ENCODE peak calls at places on chromosomes 11 and 22, in nine cellular contexts. One of them, this sample, is unnamed.
A peak's percentile ranks its signal among the peaks of the same experiment; 100 is the strongest.

GRCh38 chr11:43723617-43724016 is 43.1 kb downstream of the HSD17B12 start:
- DNase-seq in fibroblast of lung: no peak
- DNase-seq in gastrocnemius medialis: no peak
- DNase-seq in body of pancreas: no peak
- DNase-seq in HAP-1: no peak
- DNase-seq in CD8-positive, alpha-beta memory T cell: no peak
- DNase-seq in neural progenitor cell: no peak
- DNase-seq in neuronal stem cell: no peak
- DNase-seq in aorta: no peak
- DNase-seq in this sample: no peak

GRCh38 chr22:22918297-22918965 is 30.8 kb downstream of the IGLL5 start:
- DNase-seq in fibroblast of lung: no peak
- DNase-seq in gastrocnemius medialis: no peak
- DNase-seq in body of pancreas: no peak
- DNase-seq in HAP-1: no peak
- DNase-seq in CD8-positive, alpha-beta memory T cell: no peak
- DNase-seq in neural progenitor cell: no peak
- DNase-seq in neuronal stem cell: no peak
- DNase-seq in aorta: no peak
- DNase-seq in this sample: no peak

GRCh38 chr22:47836957-47837356 is 1074.5 kb downstream of the TBC1D22A start:
- DNase-seq in fibroblast of lung: peak; percentile 24
- DNase-seq in gastrocnemius medialis: no peak
- DNase-seq in body of pancreas: no peak
- DNase-seq in HAP-1: no peak
- DNase-seq in CD8-positive, alpha-beta memory T cell: no peak
- DNase-seq in neural progenitor cell: no peak
- DNase-seq in neuronal stem cell: no peak
- DNase-seq in aorta: no peak
- DNase-seq in this sample: no peak

GRCh38 chr22:36208162-36208765 is 6.7 kb upstream of the APOL4 start:
- DNase-seq in fibroblast of lung: no peak
- DNase-seq in gastrocnemius medialis: no peak
- DNase-seq in body of pancreas: no peak
- DNase-seq in HAP-1: no peak
- DNase-seq in CD8-positive, alpha-beta memory T cell: no peak
- DNase-seq in neural progenitor cell: no peak
- DNase-seq in neuronal stem cell: no peak
- DNase-seq in aorta: no peak
- DNase-seq in this sample: no peak

GRCh38 chr11:60769273-60769672 is 12.6 kb downstream of the MS4A15 start:
- DNase-seq in fibroblast of lung: no peak
- DNase-seq in gastrocnemius medialis: no peak
- DNase-seq in body of pancreas: no peak
- DNase-seq in HAP-1: no peak
- DNase-seq in CD8-positive, alpha-beta memory T cell: no peak
- DNase-seq in neural progenitor cell: no peak
- DNase-seq in neuronal stem cell: no peak
- DNase-seq in aorta: no peak
- DNase-seq in this sample: no peak

GRCh38 chr11:15674756-15675155 is 560.0 kb downstream of the INSC start:
- DNase-seq in fibroblast of lung: no peak
- DNase-seq in gastrocnemius medialis: no peak
- DNase-seq in body of pancreas: no peak
- DNase-seq in HAP-1: no peak
- DNase-seq in CD8-positive, alpha-beta memory T cell: no peak
- DNase-seq in neural progenitor cell: no peak
- DNase-seq in neuronal stem cell: no peak
- DNase-seq in aorta: no peak
- DNase-seq in this sample: no peak

GRCh38 chr11:85756401-85757200 is 54.3 kb downstream of the SYTL2 start:
- DNase-seq in fibroblast of lung: no peak
- DNase-seq in gastrocnemius medialis: no peak
- DNase-seq in body of pancreas: no peak
- DNase-seq in HAP-1: no peak
- DNase-seq in CD8-positive, alpha-beta memory T cell: peak; percentile 40
- DNase-seq in neural progenitor cell: no peak
- DNase-seq in neuronal stem cell: no peak
- DNase-seq in aorta: no peak
- DNase-seq in this sample: no peak

GRCh38 chr22:47928626-47929025 is 1166.2 kb downstream of the TBC1D22A start:
- DNase-seq in fibroblast of lung: no peak
- DNase-seq in gastrocnemius medialis: no peak
- DNase-seq in body of pancreas: no peak
- DNase-seq in HAP-1: no peak
- DNase-seq in CD8-positive, alpha-beta memory T cell: no peak
- DNase-seq in neural progenitor cell: no peak
- DNase-seq in neuronal stem cell: no peak
- DNase-seq in aorta: no peak
- DNase-seq in this sample: no peak

GRCh38 chr22:39819429-39819828 is 74.1 kb downstream of the ENTHD1 start:
- DNase-seq in fibroblast of lung: no peak
- DNase-seq in gastrocnemius medialis: no peak
- DNase-seq in body of pancreas: no peak
- DNase-seq in HAP-1: no peak
- DNase-seq in CD8-positive, alpha-beta memory T cell: no peak
- DNase-seq in neural progenitor cell: no peak
- DNase-seq in neuronal stem cell: no peak
- DNase-seq in aorta: no peak
- DNase-seq in this sample: no peak

GRCh38 chr11:35135222-35135621 is 3.7 kb upstream of the CD44 start:
- DNase-seq in fibroblast of lung: no peak
- DNase-seq in gastrocnemius medialis: no peak
- DNase-seq in body of pancreas: peak; percentile 18
- DNase-seq in HAP-1: no peak
- DNase-seq in CD8-positive, alpha-beta memory T cell: no peak
- DNase-seq in neural progenitor cell: no peak
- DNase-seq in neuronal stem cell: no peak
- DNase-seq in aorta: no peak
- DNase-seq in this sample: no peak
- H3K36me3 ChIP-seq in fibroblast of lung: no peaks in the 10 kb centered on the region
- H3K36me3 ChIP-seq in gastrocnemius medialis: no peaks in the 10 kb centered on the region
- H3K36me3 ChIP-seq in body of pancreas: no peaks in the 10 kb centered on the region
- H3K36me3 ChIP-seq in HAP-1: no peaks in the 10 kb centered on the region
- H3K36me3 ChIP-seq in CD8-positive, alpha-beta memory T cell: no peaks in the 10 kb centered on the region
- H3K36me3 ChIP-seq in neural progenitor cell: no peaks in the 10 kb centered on the region
- H3K36me3 ChIP-seq in neuronal stem cell: no peaks in the 10 kb centered on the region
- H3K36me3 ChIP-seq in aorta: no peaks in the 10 kb centered on the region
- H3K36me3 ChIP-seq in this sample: no peaks in the 10 kb centered on the region

GRCh38 chr11:65623852-65624616 is 8.5 kb downstream of the PCNX3 start:
- DNase-seq in fibroblast of lung: no peak
- DNase-seq in gastrocnemius medialis: no peak
- DNase-seq in body of pancreas: no peak
- DNase-seq in HAP-1: no peak
- DNase-seq in CD8-positive, alpha-beta memory T cell: no peak
- DNase-seq in neural progenitor cell: no peak
- DNase-seq in neuronal stem cell: no peak
- DNase-seq in aorta: no peak
- DNase-seq in this sample: no peak

GRCh38 chr11:65624931-65625627 is 9.5 kb downstream of the PCNX3 start:
- DNase-seq in fibroblast of lung: no peak
- DNase-seq in gastrocnemius medialis: no peak
- DNase-seq in body of pancreas: no peak
- DNase-seq in HAP-1: no peak
- DNase-seq in CD8-positive, alpha-beta memory T cell: no peak
- DNase-seq in neural progenitor cell: no peak
- DNase-seq in neuronal stem cell: no peak
- DNase-seq in aorta: no peak
- DNase-seq in this sample: no peak

GRCh38 chr11:65627202-65627601 is 10.7 kb upstream of the SIPA1 start:
- DNase-seq in fibroblast of lung: no peak
- DNase-seq in gastrocnemius medialis: no peak
- DNase-seq in body of pancreas: no peak
- DNase-seq in HAP-1: no peak
- DNase-seq in CD8-positive, alpha-beta memory T cell: no peak
- DNase-seq in neural progenitor cell: no peak
- DNase-seq in neuronal stem cell: no peak
- DNase-seq in aorta: no peak
- DNase-seq in this sample: no peak

GRCh38 chr11:65623177-65623576 is 7.6 kb downstream of the PCNX3 start:
- DNase-seq in fibroblast of lung: no peak
- DNase-seq in gastrocnemius medialis: no peak
- DNase-seq in body of pancreas: no peak
- DNase-seq in HAP-1: no peak
- DNase-seq in CD8-positive, alpha-beta memory T cell: no peak
- DNase-seq in neural progenitor cell: no peak
- DNase-seq in neuronal stem cell: no peak
- DNase-seq in aorta: no peak
- DNase-seq in this sample: no peak

GRCh38 chr11:65625628-65626342 is 10.2 kb downstream of the PCNX3 start:
- DNase-seq in fibroblast of lung: peak; percentile 43
- DNase-seq in gastrocnemius medialis: no peak
- DNase-seq in body of pancreas: peak; percentile 64
- DNase-seq in HAP-1: no peak
- DNase-seq in CD8-positive, alpha-beta memory T cell: peak; percentile 48
- DNase-seq in neural progenitor cell: peak; percentile 72
- DNase-seq in neuronal stem cell: no peak
- DNase-seq in aorta: no peak
- DNase-seq in this sample: no peak
- H3K36me3 ChIP-seq in fibroblast of lung: peaks cover 38% of the 10 kb centered on the region
- H3K36me3 ChIP-seq in gastrocnemius medialis: no peaks in the 10 kb centered on the region
- H3K36me3 ChIP-seq in body of pancreas: peaks cover 41% of the 10 kb centered on the region
- H3K36me3 ChIP-seq in HAP-1: peaks cover 75% of the 10 kb centered on the region
- H3K36me3 ChIP-seq in CD8-positive, alpha-beta memory T cell: peaks cover 54% of the 10 kb centered on the region
- H3K36me3 ChIP-seq in neural progenitor cell: no peaks in the 10 kb centered on the region
- H3K36me3 ChIP-seq in neuronal stem cell: peaks cover 58% of the 10 kb centered on the region
- H3K36me3 ChIP-seq in aorta: no peaks in the 10 kb centered on the region
- H3K36me3 ChIP-seq in this sample: peaks cover 58% of the 10 kb centered on the region

GRCh38 chr11:47413908-47414684 is 5.7 kb downstream of the SLC39A13 start:
- DNase-seq in fibroblast of lung: peak; percentile 84
- DNase-seq in gastrocnemius medialis: no peak
- DNase-seq in body of pancreas: no peak
- DNase-seq in HAP-1: no peak
- DNase-seq in CD8-positive, alpha-beta memory T cell: no peak
- DNase-seq in neural progenitor cell: peak; percentile 1
- DNase-seq in neuronal stem cell: no peak
- DNase-seq in aorta: no peak
- DNase-seq in this sample: no peak

GRCh38 chr11:47417712-47418111 is 8.5 kb downstream of the PSMC3 start:
- DNase-seq in fibroblast of lung: no peak
- DNase-seq in gastrocnemius medialis: no peak
- DNase-seq in body of pancreas: no peak
- DNase-seq in HAP-1: no peak
- DNase-seq in CD8-positive, alpha-beta memory T cell: no peak
- DNase-seq in neural progenitor cell: no peak
- DNase-seq in neuronal stem cell: no peak
- DNase-seq in aorta: no peak
- DNase-seq in this sample: no peak

GRCh38 chr11:47414685-47415070 is 6.3 kb downstream of the SLC39A13 start:
- DNase-seq in fibroblast of lung: no peak
- DNase-seq in gastrocnemius medialis: no peak
- DNase-seq in body of pancreas: no peak
- DNase-seq in HAP-1: no peak
- DNase-seq in CD8-positive, alpha-beta memory T cell: no peak
- DNase-seq in neural progenitor cell: peak; percentile 1
- DNase-seq in neuronal stem cell: no peak
- DNase-seq in aorta: no peak
- DNase-seq in this sample: no peak

GRCh38 chr11:47415091-47415854 is 6.9 kb downstream of the SLC39A13 start:
- DNase-seq in fibroblast of lung: no peak
- DNase-seq in gastrocnemius medialis: no peak
- DNase-seq in body of pancreas: no peak
- DNase-seq in HAP-1: no peak
- DNase-seq in CD8-positive, alpha-beta memory T cell: no peak
- DNase-seq in neural progenitor cell: peak; percentile 0
- DNase-seq in neuronal stem cell: no peak
- DNase-seq in aorta: no peak
- DNase-seq in this sample: no peak

DNA sequence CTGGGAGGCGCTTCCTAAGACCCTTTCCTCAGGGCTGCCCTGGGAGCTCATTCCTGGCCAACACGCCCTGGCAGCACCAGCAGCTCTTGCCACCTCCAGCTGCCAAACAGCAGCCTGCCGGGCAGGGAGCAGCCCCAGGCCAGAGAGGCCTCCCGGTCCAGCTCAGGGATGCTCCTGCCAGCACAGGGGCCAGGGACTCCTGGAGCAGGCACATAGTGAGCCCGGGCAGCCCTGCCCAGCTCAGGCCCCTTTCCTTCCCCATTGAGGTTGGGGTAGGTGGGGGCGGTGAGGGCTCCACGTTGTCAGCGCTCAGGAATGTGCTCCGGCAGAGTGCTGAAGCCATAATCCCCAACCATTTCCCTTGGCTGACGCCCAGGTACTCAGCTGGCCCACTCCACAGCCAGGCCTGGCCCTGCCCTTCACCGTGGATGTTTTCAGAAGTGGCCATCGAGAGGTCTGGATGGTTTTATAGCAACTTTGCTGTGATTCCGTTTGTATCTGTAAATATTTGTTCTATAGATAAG is 7.6 kb downstream of the SLC39A13 start:
- DNase-seq in fibroblast of lung: peak; percentile 94
- DNase-seq in gastrocnemius medialis: peak; percentile 74
- DNase-seq in body of pancreas: peak; percentile 79
- DNase-seq in HAP-1: peak; percentile 28
- DNase-seq in CD8-positive, alpha-beta memory T cell: no peak
- DNase-seq in neural progenitor cell: peak; percentile 29
- DNase-seq in neuronal stem cell: no peak
- DNase-seq in aorta: peak; percentile 94
- DNase-seq in this sample: peak; percentile 73
- H3K36me3 ChIP-seq in fibroblast of lung: peaks cover 56% of the 10 kb centered on the region
- H3K36me3 ChIP-seq in gastrocnemius medialis: no peaks in the 10 kb centered on the region
- H3K36me3 ChIP-seq in body of pancreas: peaks cover 20% of the 10 kb centered on the region
- H3K36me3 ChIP-seq in HAP-1: peaks cover 83% of the 10 kb centered on the region
- H3K36me3 ChIP-seq in CD8-positive, alpha-beta memory T cell: peaks cover 32% of the 10 kb centered on the region
- H3K36me3 ChIP-seq in neural progenitor cell: no peaks in the 10 kb centered on the region
- H3K36me3 ChIP-seq in neuronal stem cell: peaks cover 44% of the 10 kb centered on the region
- H3K36me3 ChIP-seq in aorta: no peaks in the 10 kb centered on the region
- H3K36me3 ChIP-seq in this sample: peaks cover 43% of the 10 kb centered on the region

GRCh38 chr11:7893792-7894191 is 37.3 kb downstream of the OR10A6 start:
- DNase-seq in fibroblast of lung: no peak
- DNase-seq in gastrocnemius medialis: no peak
- DNase-seq in body of pancreas: peak; percentile 58
- DNase-seq in HAP-1: no peak
- DNase-seq in CD8-positive, alpha-beta memory T cell: no peak
- DNase-seq in neural progenitor cell: no peak
- DNase-seq in neuronal stem cell: no peak
- DNase-seq in aorta: no peak
- DNase-seq in this sample: no peak

GRCh38 chr11:7890417-7891179 is 40.5 kb downstream of the OR10A6 start:
- DNase-seq in fibroblast of lung: no peak
- DNase-seq in gastrocnemius medialis: no peak
- DNase-seq in body of pancreas: no peak
- DNase-seq in HAP-1: no peak
- DNase-seq in CD8-positive, alpha-beta memory T cell: no peak
- DNase-seq in neural progenitor cell: peak; percentile 11
- DNase-seq in neuronal stem cell: no peak
- DNase-seq in aorta: no peak
- DNase-seq in this sample: no peak

GRCh38 chr11:7894251-7894650 is 36.8 kb downstream of the OR10A6 start:
- DNase-seq in fibroblast of lung: no peak
- DNase-seq in gastrocnemius medialis: no peak
- DNase-seq in body of pancreas: peak; percentile 27
- DNase-seq in HAP-1: no peak
- DNase-seq in CD8-positive, alpha-beta memory T cell: no peak
- DNase-seq in neural progenitor cell: no peak
- DNase-seq in neuronal stem cell: no peak
- DNase-seq in aorta: no peak
- DNase-seq in this sample: no peak

GRCh38 chr11:7892751-7893356 is 38.2 kb downstream of the OR10A6 start:
- DNase-seq in fibroblast of lung: peak; percentile 83
- DNase-seq in gastrocnemius medialis: no peak
- DNase-seq in body of pancreas: no peak
- DNase-seq in HAP-1: peak; percentile 58
- DNase-seq in CD8-positive, alpha-beta memory T cell: no peak
- DNase-seq in neural progenitor cell: peak; percentile 60
- DNase-seq in neuronal stem cell: peak; percentile 35
- DNase-seq in aorta: no peak
- DNase-seq in this sample: no peak

GRCh38 chr11:7892059-7892699 is 38.9 kb downstream of the OR10A6 start:
- DNase-seq in fibroblast of lung: peak; percentile 85
- DNase-seq in gastrocnemius medialis: no peak
- DNase-seq in body of pancreas: no peak
- DNase-seq in HAP-1: no peak
- DNase-seq in CD8-positive, alpha-beta memory T cell: no peak
- DNase-seq in neural progenitor cell: no peak
- DNase-seq in neuronal stem cell: no peak
- DNase-seq in aorta: no peak
- DNase-seq in this sample: peak; percentile 40
- H3K36me3 ChIP-seq in fibroblast of lung: no peaks in the 10 kb centered on the region
- H3K36me3 ChIP-seq in gastrocnemius medialis: no peaks in the 10 kb centered on the region
- H3K36me3 ChIP-seq in body of pancreas: no peaks in the 10 kb centered on the region
- H3K36me3 ChIP-seq in HAP-1: no peaks in the 10 kb centered on the region
- H3K36me3 ChIP-seq in CD8-positive, alpha-beta memory T cell: no peaks in the 10 kb centered on the region
- H3K36me3 ChIP-seq in neural progenitor cell: no peaks in the 10 kb centered on the region
- H3K36me3 ChIP-seq in neuronal stem cell: no peaks in the 10 kb centered on the region
- H3K36me3 ChIP-seq in aorta: no peaks in the 10 kb centered on the region
- H3K36me3 ChIP-seq in this sample: no peaks in the 10 kb centered on the region

This sample was measured in BJ.